ENCODE peak calls at places on chromosomes 4 and X, in eight cellular contexts. One of them, this sample, is unnamed.

GRCh38 chr4:84470204-84470785 is 28.8 kb downstream of the NKX6-1 start:
- DNase-seq in HTR-8/SVneo: no peak
- DNase-seq in GM04503: no peak
- DNase-seq in stimulated activated CD8-positive, alpha-beta memory T cell treated with anti-CD3 and anti-CD28 coated beads, Interleukin-7, amount 100 ng/mL, for 1 hour: no peak
- DNase-seq in NCI-H2171: no peak
- DNase-seq in T-cell: no peak
- DNase-seq in ACHN: peak; percentile 2
- DNase-seq in stromal cell of bone marrow: no peak
- DNase-seq in this sample: no peak

GRCh38 chr4:126784966-126785580 is 847.7 kb upstream of the INTU start:
- DNase-seq in HTR-8/SVneo: no peak
- DNase-seq in GM04503: no peak
- DNase-seq in stimulated activated CD8-positive, alpha-beta memory T cell treated with anti-CD3 and anti-CD28 coated beads, Interleukin-7, amount 100 ng/mL, for 1 hour: no peak
- DNase-seq in NCI-H2171: no peak
- DNase-seq in T-cell: no peak
- DNase-seq in ACHN: no peak
- DNase-seq in stromal cell of bone marrow: no peak
- DNase-seq in this sample: no peak

GRCh38 chrX:41184312-41184711 is 99.1 kb downstream of the USP9X start:
- DNase-seq in HTR-8/SVneo: no peak
- DNase-seq in GM04503: no peak
- DNase-seq in stimulated activated CD8-positive, alpha-beta memory T cell treated with anti-CD3 and anti-CD28 coated beads, Interleukin-7, amount 100 ng/mL, for 1 hour: no peak
- DNase-seq in NCI-H2171: no peak
- DNase-seq in T-cell: no peak
- DNase-seq in ACHN: no peak
- DNase-seq in stromal cell of bone marrow: no peak
- DNase-seq in this sample: no peak

GRCh38 chrX:150773634-150774033 is 80.4 kb downstream of the MTMR1 start:
- DNase-seq in HTR-8/SVneo: no peak
- DNase-seq in GM04503: no peak
- DNase-seq in stimulated activated CD8-positive, alpha-beta memory T cell treated with anti-CD3 and anti-CD28 coated beads, Interleukin-7, amount 100 ng/mL, for 1 hour: no peak
- DNase-seq in NCI-H2171: no peak
- DNase-seq in T-cell: no peak
- DNase-seq in ACHN: no peak
- DNase-seq in stromal cell of bone marrow: no peak
- DNase-seq in this sample: no peak

GRCh38 chr4:127486248-127486647 is 146.5 kb upstream of the INTU start:
- DNase-seq in HTR-8/SVneo: no peak
- DNase-seq in GM04503: no peak
- DNase-seq in stimulated activated CD8-positive, alpha-beta memory T cell treated with anti-CD3 and anti-CD28 coated beads, Interleukin-7, amount 100 ng/mL, for 1 hour: no peak
- DNase-seq in NCI-H2171: no peak
- DNase-seq in T-cell: no peak
- DNase-seq in ACHN: no peak
- DNase-seq in stromal cell of bone marrow: no peak
- DNase-seq in this sample: no peak

GRCh38 chrX:131816551-131817136 is 206.5 kb upstream of the STK26 start:
- DNase-seq in HTR-8/SVneo: no peak
- DNase-seq in GM04503: no peak
- DNase-seq in stimulated activated CD8-positive, alpha-beta memory T cell treated with anti-CD3 and anti-CD28 coated beads, Interleukin-7, amount 100 ng/mL, for 1 hour: no peak
- DNase-seq in NCI-H2171: no peak
- DNase-seq in T-cell: peak; percentile 83
- DNase-seq in ACHN: no peak
- DNase-seq in stromal cell of bone marrow: peak; percentile 50
- DNase-seq in this sample: no peak

GRCh38 chr4:95956094-95956493 is 116.2 kb downstream of the PDHA2 start:
- DNase-seq in HTR-8/SVneo: no peak
- DNase-seq in GM04503: no peak
- DNase-seq in stimulated activated CD8-positive, alpha-beta memory T cell treated with anti-CD3 and anti-CD28 coated beads, Interleukin-7, amount 100 ng/mL, for 1 hour: no peak
- DNase-seq in NCI-H2171: no peak
- DNase-seq in T-cell: no peak
- DNase-seq in ACHN: no peak
- DNase-seq in stromal cell of bone marrow: no peak
- DNase-seq in this sample: no peak

GRCh38 chrX:119539872-119540271 is 25.3 kb downstream of the STEEP1 start:
- DNase-seq in HTR-8/SVneo: no peak
- DNase-seq in GM04503: no peak
- DNase-seq in stimulated activated CD8-positive, alpha-beta memory T cell treated with anti-CD3 and anti-CD28 coated beads, Interleukin-7, amount 100 ng/mL, for 1 hour: no peak
- DNase-seq in NCI-H2171: no peak
- DNase-seq in T-cell: no peak
- DNase-seq in ACHN: no peak
- DNase-seq in stromal cell of bone marrow: no peak
- DNase-seq in this sample: no peak

GRCh38 chrX:39527045-39527444 is 570.7 kb downstream of the BCOR start:
- DNase-seq in HTR-8/SVneo: no peak
- DNase-seq in GM04503: peak; percentile 24
- DNase-seq in stimulated activated CD8-positive, alpha-beta memory T cell treated with anti-CD3 and anti-CD28 coated beads, Interleukin-7, amount 100 ng/mL, for 1 hour: no peak
- DNase-seq in NCI-H2171: no peak
- DNase-seq in T-cell: no peak
- DNase-seq in ACHN: no peak
- DNase-seq in stromal cell of bone marrow: peak; percentile 31
- DNase-seq in this sample: peak; percentile 21

GRCh38 chr4:38675167-38676121 is 11.4 kb downstream of the KLF3 start:
- DNase-seq in HTR-8/SVneo: peak; percentile 66
- DNase-seq in GM04503: no peak
- DNase-seq in stimulated activated CD8-positive, alpha-beta memory T cell treated with anti-CD3 and anti-CD28 coated beads, Interleukin-7, amount 100 ng/mL, for 1 hour: peak; percentile 71
- DNase-seq in NCI-H2171: peak; percentile 30
- DNase-seq in T-cell: peak; percentile 59
- DNase-seq in ACHN: peak; percentile 82
- DNase-seq in stromal cell of bone marrow: peak; percentile 63
- DNase-seq in this sample: no peak

GRCh38 chr4:22348410-22348809 is 167.5 kb downstream of the ADGRA3 start:
- DNase-seq in HTR-8/SVneo: peak; percentile 4
- DNase-seq in GM04503: no peak
- DNase-seq in stimulated activated CD8-positive, alpha-beta memory T cell treated with anti-CD3 and anti-CD28 coated beads, Interleukin-7, amount 100 ng/mL, for 1 hour: no peak
- DNase-seq in NCI-H2171: no peak
- DNase-seq in T-cell: no peak
- DNase-seq in ACHN: no peak
- DNase-seq in stromal cell of bone marrow: no peak
- DNase-seq in this sample: no peak

GRCh38 chrX:103628386-103629290 is at the start of gene TCEAL1:
- DNase-seq in HTR-8/SVneo: no peak
- DNase-seq in GM04503: no peak
- DNase-seq in stimulated activated CD8-positive, alpha-beta memory T cell treated with anti-CD3 and anti-CD28 coated beads, Interleukin-7, amount 100 ng/mL, for 1 hour: no peak
- DNase-seq in NCI-H2171: peak; percentile 24
- DNase-seq in T-cell: no peak
- DNase-seq in ACHN: peak; percentile 9
- DNase-seq in stromal cell of bone marrow: no peak
- DNase-seq in this sample: no peak

GRCh38 chr4:153790962-153791551 is 2.2 kb upstream of the SFRP2 start:
- DNase-seq in HTR-8/SVneo: no peak
- DNase-seq in GM04503: no peak
- DNase-seq in stimulated activated CD8-positive, alpha-beta memory T cell treated with anti-CD3 and anti-CD28 coated beads, Interleukin-7, amount 100 ng/mL, for 1 hour: no peak
- DNase-seq in NCI-H2171: no peak
- DNase-seq in T-cell: no peak
- DNase-seq in ACHN: peak; percentile 5
- DNase-seq in stromal cell of bone marrow: no peak
- DNase-seq in this sample: no peak

GRCh38 chr4:77989986-77990385 is 67.1 kb upstream of the FRAS1 start:
- DNase-seq in HTR-8/SVneo: no peak
- DNase-seq in GM04503: no peak
- DNase-seq in stimulated activated CD8-positive, alpha-beta memory T cell treated with anti-CD3 and anti-CD28 coated beads, Interleukin-7, amount 100 ng/mL, for 1 hour: no peak
- DNase-seq in NCI-H2171: no peak
- DNase-seq in T-cell: no peak
- DNase-seq in ACHN: no peak
- DNase-seq in stromal cell of bone marrow: no peak
- DNase-seq in this sample: no peak

GRCh38 chrX:107706309-107706708 is 69.3 kb downstream of the TSC22D3 start:
- DNase-seq in HTR-8/SVneo: no peak
- DNase-seq in GM04503: no peak
- DNase-seq in stimulated activated CD8-positive, alpha-beta memory T cell treated with anti-CD3 and anti-CD28 coated beads, Interleukin-7, amount 100 ng/mL, for 1 hour: no peak
- DNase-seq in NCI-H2171: no peak
- DNase-seq in T-cell: no peak
- DNase-seq in ACHN: no peak
- DNase-seq in stromal cell of bone marrow: no peak
- DNase-seq in this sample: no peak

GRCh38 chr4:152363904-152364303 is 172.0 kb downstream of the FBXW7 start:
- DNase-seq in HTR-8/SVneo: no peak
- DNase-seq in GM04503: no peak
- DNase-seq in stimulated activated CD8-positive, alpha-beta memory T cell treated with anti-CD3 and anti-CD28 coated beads, Interleukin-7, amount 100 ng/mL, for 1 hour: no peak
- DNase-seq in NCI-H2171: no peak
- DNase-seq in T-cell: no peak
- DNase-seq in ACHN: no peak
- DNase-seq in stromal cell of bone marrow: no peak
- DNase-seq in this sample: no peak

GRCh38 chrX:1606476-1606875 is 8.4 kb upstream of the ASMT start:
- DNase-seq in HTR-8/SVneo: no peak
- DNase-seq in GM04503: no peak
- DNase-seq in stimulated activated CD8-positive, alpha-beta memory T cell treated with anti-CD3 and anti-CD28 coated beads, Interleukin-7, amount 100 ng/mL, for 1 hour: no peak
- DNase-seq in NCI-H2171: no peak
- DNase-seq in T-cell: no peak
- DNase-seq in ACHN: no peak
- DNase-seq in stromal cell of bone marrow: no peak
- DNase-seq in this sample: no peak

GRCh38 chr4:681736-682451 is 7.1 kb downstream of the SLC49A3 start:
- DNase-seq in HTR-8/SVneo: no peak
- DNase-seq in GM04503: no peak
- DNase-seq in stimulated activated CD8-positive, alpha-beta memory T cell treated with anti-CD3 and anti-CD28 coated beads, Interleukin-7, amount 100 ng/mL, for 1 hour: no peak
- DNase-seq in NCI-H2171: no peak
- DNase-seq in T-cell: no peak
- DNase-seq in ACHN: no peak
- DNase-seq in stromal cell of bone marrow: no peak
- DNase-seq in this sample: no peak

GRCh38 chr4:76601791-76602190 is 166.8 kb downstream of the SHROOM3 start:
- DNase-seq in HTR-8/SVneo: no peak
- DNase-seq in GM04503: peak; percentile 69
- DNase-seq in stimulated activated CD8-positive, alpha-beta memory T cell treated with anti-CD3 and anti-CD28 coated beads, Interleukin-7, amount 100 ng/mL, for 1 hour: no peak
- DNase-seq in NCI-H2171: no peak
- DNase-seq in T-cell: no peak
- DNase-seq in ACHN: no peak
- DNase-seq in stromal cell of bone marrow: no peak
- DNase-seq in this sample: no peak

GRCh38 chr4:150679767-150680088 is 97.8 kb downstream of the MAB21L2 start:
- DNase-seq in HTR-8/SVneo: peak; percentile 17
- DNase-seq in GM04503: no peak
- DNase-seq in stimulated activated CD8-positive, alpha-beta memory T cell treated with anti-CD3 and anti-CD28 coated beads, Interleukin-7, amount 100 ng/mL, for 1 hour: no peak
- DNase-seq in NCI-H2171: no peak
- DNase-seq in T-cell: no peak
- DNase-seq in ACHN: no peak
- DNase-seq in stromal cell of bone marrow: no peak
- DNase-seq in this sample: no peak

GRCh38 chrX:106932492-106932923 is 12.3 kb downstream of the CLDN2 start:
- DNase-seq in HTR-8/SVneo: no peak
- DNase-seq in GM04503: no peak
- DNase-seq in stimulated activated CD8-positive, alpha-beta memory T cell treated with anti-CD3 and anti-CD28 coated beads, Interleukin-7, amount 100 ng/mL, for 1 hour: no peak
- DNase-seq in NCI-H2171: no peak
- DNase-seq in T-cell: no peak
- DNase-seq in ACHN: peak; percentile 53
- DNase-seq in stromal cell of bone marrow: no peak
- DNase-seq in this sample: no peak

GRCh38 chrX:110692876-110693275 is 102.7 kb downstream of the CHRDL1 start:
- DNase-seq in HTR-8/SVneo: no peak
- DNase-seq in GM04503: no peak
- DNase-seq in stimulated activated CD8-positive, alpha-beta memory T cell treated with anti-CD3 and anti-CD28 coated beads, Interleukin-7, amount 100 ng/mL, for 1 hour: no peak
- DNase-seq in NCI-H2171: no peak
- DNase-seq in T-cell: no peak
- DNase-seq in ACHN: no peak
- DNase-seq in stromal cell of bone marrow: no peak
- DNase-seq in this sample: no peak

GRCh38 chr4:17577660-17578481 is 873 bp downstream of the LAP3 start:
- DNase-seq in HTR-8/SVneo: peak; percentile 12
- DNase-seq in GM04503: no peak
- DNase-seq in stimulated activated CD8-positive, alpha-beta memory T cell treated with anti-CD3 and anti-CD28 coated beads, Interleukin-7, amount 100 ng/mL, for 1 hour: peak; percentile 18
- DNase-seq in NCI-H2171: no peak
- DNase-seq in T-cell: no peak
- DNase-seq in ACHN: peak; percentile 33
- DNase-seq in stromal cell of bone marrow: peak; percentile 6
- DNase-seq in this sample: no peak

GRCh38 chr4:56655627-56656345 is 25.3 kb downstream of the HOPX start:
- DNase-seq in HTR-8/SVneo: no peak
- DNase-seq in GM04503: no peak
- DNase-seq in stimulated activated CD8-positive, alpha-beta memory T cell treated with anti-CD3 and anti-CD28 coated beads, Interleukin-7, amount 100 ng/mL, for 1 hour: no peak
- DNase-seq in NCI-H2171: no peak
- DNase-seq in T-cell: no peak
- DNase-seq in ACHN: no peak
- DNase-seq in stromal cell of bone marrow: no peak
- DNase-seq in this sample: no peak

GRCh38 chr4:141807501-141807900 is 171.1 kb downstream of the IL15 start:
- DNase-seq in HTR-8/SVneo: no peak
- DNase-seq in GM04503: no peak
- DNase-seq in stimulated activated CD8-positive, alpha-beta memory T cell treated with anti-CD3 and anti-CD28 coated beads, Interleukin-7, amount 100 ng/mL, for 1 hour: no peak
- DNase-seq in NCI-H2171: no peak
- DNase-seq in T-cell: no peak
- DNase-seq in ACHN: no peak
- DNase-seq in stromal cell of bone marrow: no peak
- DNase-seq in this sample: no peak

GRCh38 chr4:103496800-103497199 is 223.0 kb downstream of the TACR3 start:
- DNase-seq in HTR-8/SVneo: no peak
- DNase-seq in GM04503: no peak
- DNase-seq in stimulated activated CD8-positive, alpha-beta memory T cell treated with anti-CD3 and anti-CD28 coated beads, Interleukin-7, amount 100 ng/mL, for 1 hour: no peak
- DNase-seq in NCI-H2171: no peak
- DNase-seq in T-cell: no peak
- DNase-seq in ACHN: no peak
- DNase-seq in stromal cell of bone marrow: no peak
- DNase-seq in this sample: no peak

GRCh38 chr4:153249199-153250154 is 45.2 kb downstream of the TRIM2 start:
- DNase-seq in HTR-8/SVneo: peak; percentile 93
- DNase-seq in GM04503: no peak
- DNase-seq in stimulated activated CD8-positive, alpha-beta memory T cell treated with anti-CD3 and anti-CD28 coated beads, Interleukin-7, amount 100 ng/mL, for 1 hour: peak; percentile 69
- DNase-seq in NCI-H2171: peak; percentile 74
- DNase-seq in T-cell: peak; percentile 69
- DNase-seq in ACHN: peak; percentile 86
- DNase-seq in stromal cell of bone marrow: peak; percentile 25
- DNase-seq in this sample: peak; percentile 62

GRCh38 chr4:124279741-124280140 is 432.8 kb downstream of the ANKRD50 start:
- DNase-seq in HTR-8/SVneo: no peak
- DNase-seq in GM04503: no peak
- DNase-seq in stimulated activated CD8-positive, alpha-beta memory T cell treated with anti-CD3 and anti-CD28 coated beads, Interleukin-7, amount 100 ng/mL, for 1 hour: no peak
- DNase-seq in NCI-H2171: no peak
- DNase-seq in T-cell: no peak
- DNase-seq in ACHN: no peak
- DNase-seq in stromal cell of bone marrow: no peak
- DNase-seq in this sample: peak; percentile 72

GRCh38 chr4:96675916-96676315 is 836.0 kb downstream of the PDHA2 start:
- DNase-seq in HTR-8/SVneo: no peak
- DNase-seq in GM04503: no peak
- DNase-seq in stimulated activated CD8-positive, alpha-beta memory T cell treated with anti-CD3 and anti-CD28 coated beads, Interleukin-7, amount 100 ng/mL, for 1 hour: no peak
- DNase-seq in NCI-H2171: no peak
- DNase-seq in T-cell: no peak
- DNase-seq in ACHN: no peak
- DNase-seq in stromal cell of bone marrow: no peak
- DNase-seq in this sample: no peak

GRCh38 chrX:110133735-110134370 is 130.9 kb downstream of the TMEM164 start:
- DNase-seq in HTR-8/SVneo: no peak
- DNase-seq in GM04503: no peak
- DNase-seq in stimulated activated CD8-positive, alpha-beta memory T cell treated with anti-CD3 and anti-CD28 coated beads, Interleukin-7, amount 100 ng/mL, for 1 hour: no peak
- DNase-seq in NCI-H2171: no peak
- DNase-seq in T-cell: no peak
- DNase-seq in ACHN: no peak
- DNase-seq in stromal cell of bone marrow: no peak
- DNase-seq in this sample: no peak

This sample was measured in DMS 273 treated with DMSO at 0.1 percent for 48 hours.